ENCODE peak calls at places on chromosome 17, in six cellular contexts. G is activated naive CD8-positive, alpha-beta T cell treated with anti-CD3 and anti-CD28 coated beads, Interleukin-2, amount 50 U/mL, for 24 hours; Q is cerebellar nuclear complex; D is lower leg skin; W is effector memory CD8-positive, alpha-beta T cell; P is natural killer cell. X is an unnamed sample.

GRCh38 chr17:28993645-28994426 is 12.0 kb downstream of the SEZ6 start:
- DNase-seq in G (no peak), Q (no peak), D (no peak), W (no peak), P (no peak), X (no peak)

GRCh38 chr17:61075988-61076387 is 323.7 kb upstream of the TBX2 start:
- DNase-seq in G (no peak), Q (no peak), D (no peak), W (no peak), P (no peak), X (no peak)

GRCh38 chr17:56502120-56502519 is 91.4 kb upstream of the NOG start:
- DNase-seq in G (no peak), Q (no peak), D (no peak), W (no peak), P (no peak), X (no peak)

GRCh38 chr17:82805254-82805653 is 34.6 kb downstream of the ZNF750 start:
- DNase-seq in G (no peak), Q (no peak), D (no peak), W (no peak), P (no peak), X (no peak)

GRCh38 chr17:57861000-57861736 is 11.3 kb upstream of the MRPS23 start:
- DNase-seq in G (no peak), Q (no peak), D (no peak), W (peak), P (no peak), X (no peak)

GRCh38 chr17:10144456-10144855 is 54.0 kb downstream of the GAS7 start:
- DNase-seq in G (no peak), Q (no peak), D (no peak), W (no peak), P (no peak), X (no peak)

GRCh38 chr17:73410586-73411329 is 99.0 kb upstream of the CDC42EP4 start:
- DNase-seq in G (no peak), Q (no peak), D (no peak), W (no peak), P (no peak), X (no peak)

GRCh38 chr17:33183487-33184026 is 109.5 kb downstream of the ASIC2 start:
- DNase-seq in G (no peak), Q (no peak), D (no peak), W (no peak), P (no peak), X (no peak)

GRCh38 chr17:68074279-68074678 is 38.7 kb downstream of the KPNA2 start:
- DNase-seq in G (no peak), Q (no peak), D (no peak), W (no peak), P (no peak), X (no peak)

GRCh38 chr17:48351916-48352332 is 78.1 kb downstream of the SKAP1 start:
- DNase-seq in G (no peak), Q (no peak), D (no peak), W (no peak), P (no peak), X (peak)

GRCh38 chr17:10126554-10127493 is 71.6 kb downstream of the GAS7 start:
- DNase-seq in G (peak), Q (no peak), D (no peak), W (no peak), P (no peak), X (peak)

X was measured in frontal cortex.